ENCODE peak calls at places on chromosomes 1 and 21, in eight cellular contexts. S is upper lobe of left lung, I is stomach, F is thyroid gland, E is breast epithelium, D is Peyer's patch, Z is uterus, R is right lobe of liver. P is an unnamed sample. For H3K27me3, the result is how much of the 10 kb centered on the place peaks cover.

GRCh38 chr1:213994888-213995287 is 7.1 kb downstream of the PROX1 start:
- DNase-seq in S (no peak), I (no peak), F (peak), E (no peak), D (no peak), Z (no peak), R (no peak), P (no peak)

GRCh38 chr21:15928196-15928595 is 198.4 kb downstream of the USP25 start:
- DNase-seq in S (no peak), I (no peak), F (no peak), E (no peak), D (no peak), Z (no peak), R (no peak), P (no peak)

GRCh38 chr1:233843523-233844204 is 60.8 kb upstream of the SLC35F3 start:
- DNase-seq in S (no peak), I (no peak), F (no peak), E (no peak), D (no peak), Z (no peak), R (no peak), P (no peak)

GRCh38 chr1:54001620-54002019 is 16.4 kb downstream of the LDLRAD1 start:
- DNase-seq in S (no peak), I (peak), F (peak), E (no peak), D (no peak), Z (no peak), R (peak), P (no peak)

GRCh38 chr1:211198111-211198510 is 61.1 kb upstream of the RCOR3 start:
- DNase-seq in S (no peak), I (no peak), F (no peak), E (no peak), D (no peak), Z (no peak), R (no peak), P (no peak)

GRCh38 chr1:17244826-17245740 is 3.8 kb upstream of the PADI3 start:
- DNase-seq in S (no peak), I (no peak), F (no peak), E (no peak), D (no peak), Z (no peak), R (no peak), P (no peak)

GRCh38 chr21:45367402-45368351 is 37.3 kb upstream of the COL18A1 start:
- DNase-seq in S (no peak), I (no peak), F (no peak), E (no peak), D (no peak), Z (no peak), R (no peak), P (no peak)

GRCh38 chr21:34801519-34802132 is 132.8 kb downstream of the CLIC6 start:
- DNase-seq in S (no peak), I (no peak), F (peak), E (no peak), D (no peak), Z (no peak), R (no peak), P (no peak)

GRCh38 chr1:47231314-47232186 is 475 bp downstream of the TAL1 start:
- DNase-seq in S (peak), I (no peak), F (no peak), E (no peak), D (no peak), Z (no peak), R (no peak), P (no peak)

GRCh38 chr1:206658264-206658980 is 23.1 kb downstream of the DYRK3 start:
- DNase-seq in S (peak), I (peak), F (peak), E (no peak), D (peak), Z (no peak), R (no peak), P (no peak)

GRCh38 chr1:44839561-44839960 is 3.5 kb downstream of the PTCH2 start:
- DNase-seq in S (no peak), I (no peak), F (no peak), E (no peak), D (no peak), Z (no peak), R (no peak), P (no peak)

GRCh38 chr21:32572574-32573420 is 12.5 kb downstream of the TCP10L start:
- DNase-seq in S (no peak), I (peak), F (no peak), E (peak), D (no peak), Z (no peak), R (no peak), P (no peak)

GRCh38 chr1:9235123-9235513 is 544 bp downstream of the H6PD start:
- DNase-seq in S (peak), I (peak), F (peak), E (no peak), D (no peak), Z (no peak), R (peak), P (no peak)

GRCh38 chr1:58786927-58787245 is 3.0 kb upstream of the JUN start:
- DNase-seq in S (no peak), I (no peak), F (no peak), E (no peak), D (no peak), Z (no peak), R (no peak), P (no peak)

GRCh38 chr1:34500451-34500850 is 254.4 kb upstream of the GJB5 start:
- DNase-seq in S (no peak), I (no peak), F (peak), E (no peak), D (no peak), Z (no peak), R (no peak), P (no peak)

DNA sequence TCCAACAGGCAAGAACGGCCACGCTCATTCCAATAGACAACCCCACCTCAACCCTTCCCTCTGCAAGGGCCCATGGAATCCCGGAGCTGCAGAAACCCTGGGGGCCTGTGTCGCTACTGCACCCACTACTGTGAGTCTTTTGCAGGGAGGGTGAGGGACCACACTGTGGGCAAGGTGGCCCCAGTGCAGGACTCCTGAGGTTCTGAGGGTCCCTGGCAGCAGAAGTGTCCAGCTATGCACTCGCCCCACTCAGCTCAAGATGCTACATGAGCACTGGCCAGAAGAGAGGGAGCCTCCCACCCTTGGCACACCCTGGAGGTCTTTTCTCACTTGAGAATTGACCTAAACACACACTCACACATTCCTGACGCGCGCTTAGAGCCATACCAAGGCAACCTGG is 2.1 kb upstream of the PAX7 start:
- DNase-seq in S (no peak), I (no peak), F (no peak), E (no peak), D (no peak), Z (no peak), R (no peak), P (no peak)
- H3K27me3 ChIP-seq in S (under half), I (half or more), F (under half), E (half or more), D (under half), Z (under half), R (under half), P (half or more)

GRCh38 chr1:14759843-14760242 is 161.4 kb downstream of the KAZN start:
- DNase-seq in S (no peak), I (no peak), F (no peak), E (no peak), D (no peak), Z (no peak), R (no peak), P (no peak)

GRCh38 chr1:14756617-14757259 is 158.3 kb downstream of the KAZN start:
- DNase-seq in S (no peak), I (no peak), F (no peak), E (no peak), D (no peak), Z (no peak), R (no peak), P (no peak)

GRCh38 chr1:14758962-14759361 is 160.5 kb downstream of the KAZN start:
- DNase-seq in S (no peak), I (no peak), F (no peak), E (no peak), D (no peak), Z (no peak), R (no peak), P (no peak)

GRCh38 chr1:14757260-14757625 is 158.8 kb downstream of the KAZN start:
- DNase-seq in S (no peak), I (no peak), F (no peak), E (no peak), D (no peak), Z (no peak), R (no peak), P (no peak)

DNA sequence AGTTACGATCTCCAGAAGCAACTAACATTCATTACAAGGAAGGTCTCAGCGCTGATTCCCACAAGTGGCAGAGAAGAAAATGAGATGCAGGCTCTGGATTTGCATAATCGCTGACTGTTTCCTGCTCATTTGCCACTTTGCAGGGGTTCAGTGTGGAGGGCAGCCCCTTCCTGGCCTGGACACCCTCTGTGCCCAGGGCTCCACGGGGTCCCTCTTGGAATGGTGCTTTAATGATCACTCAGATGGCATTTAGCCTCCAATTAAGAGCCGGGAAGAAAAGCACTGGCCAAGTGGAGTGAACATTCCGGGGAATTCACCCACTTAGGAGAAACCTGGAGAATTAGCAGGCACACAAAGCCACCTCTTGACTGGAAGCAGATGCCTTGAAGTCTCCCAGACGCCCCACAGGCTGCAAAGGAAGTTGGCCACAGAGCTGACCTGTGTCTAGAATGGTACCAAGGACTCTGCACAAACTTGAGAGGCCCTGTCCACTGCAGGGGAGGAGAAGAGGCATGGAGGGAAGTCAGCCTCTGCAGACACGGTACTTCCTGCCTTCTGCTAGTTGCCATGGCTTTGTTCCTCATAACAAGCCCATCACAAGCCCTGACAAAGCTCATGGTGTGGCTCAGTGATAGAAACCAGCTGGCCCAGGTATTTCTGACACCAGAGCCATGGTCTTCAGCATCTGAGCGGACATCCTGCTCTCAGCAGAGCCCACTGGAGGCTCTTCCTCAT is 157.2 kb downstream of the KAZN start:
- DNase-seq in S (no peak), I (no peak), F (peak), E (no peak), D (no peak), Z (no peak), R (no peak), P (no peak)
- TF ChIP-seq POLR2A in S (no peak), I (no peak), F (no peak), E (no peak), D (no peak), Z (no peak), R (no peak), P (no peak)

GRCh38 chr21:42663200-42663483 is 9.7 kb downstream of the PDE9A start:
- DNase-seq in S (no peak), I (no peak), F (no peak), E (no peak), D (no peak), Z (no peak), R (no peak), P (no peak)

GRCh38 chr21:42662430-42663199 is 9.2 kb downstream of the PDE9A start:
- DNase-seq in S (no peak), I (no peak), F (no peak), E (no peak), D (no peak), Z (no peak), R (no peak), P (no peak)

GRCh38 chr21:42663860-42664535 is 10.6 kb downstream of the PDE9A start:
- DNase-seq in S (no peak), I (no peak), F (no peak), E (no peak), D (no peak), Z (no peak), R (no peak), P (no peak)

GRCh38 chr21:42660118-42660470 is 6.7 kb downstream of the PDE9A start:
- DNase-seq in S (no peak), I (no peak), F (no peak), E (no peak), D (no peak), Z (no peak), R (no peak), P (no peak)

GRCh38 chr21:42661688-42662429 is 8.4 kb downstream of the PDE9A start:
- DNase-seq in S (no peak), I (no peak), F (no peak), E (no peak), D (no peak), Z (no peak), R (no peak), P (no peak)
- H3K27me3 ChIP-seq in S (under half), I (under half), F (under half), E (under half), D (under half), Z (under half), R (under half), P (under half)

DNA sequence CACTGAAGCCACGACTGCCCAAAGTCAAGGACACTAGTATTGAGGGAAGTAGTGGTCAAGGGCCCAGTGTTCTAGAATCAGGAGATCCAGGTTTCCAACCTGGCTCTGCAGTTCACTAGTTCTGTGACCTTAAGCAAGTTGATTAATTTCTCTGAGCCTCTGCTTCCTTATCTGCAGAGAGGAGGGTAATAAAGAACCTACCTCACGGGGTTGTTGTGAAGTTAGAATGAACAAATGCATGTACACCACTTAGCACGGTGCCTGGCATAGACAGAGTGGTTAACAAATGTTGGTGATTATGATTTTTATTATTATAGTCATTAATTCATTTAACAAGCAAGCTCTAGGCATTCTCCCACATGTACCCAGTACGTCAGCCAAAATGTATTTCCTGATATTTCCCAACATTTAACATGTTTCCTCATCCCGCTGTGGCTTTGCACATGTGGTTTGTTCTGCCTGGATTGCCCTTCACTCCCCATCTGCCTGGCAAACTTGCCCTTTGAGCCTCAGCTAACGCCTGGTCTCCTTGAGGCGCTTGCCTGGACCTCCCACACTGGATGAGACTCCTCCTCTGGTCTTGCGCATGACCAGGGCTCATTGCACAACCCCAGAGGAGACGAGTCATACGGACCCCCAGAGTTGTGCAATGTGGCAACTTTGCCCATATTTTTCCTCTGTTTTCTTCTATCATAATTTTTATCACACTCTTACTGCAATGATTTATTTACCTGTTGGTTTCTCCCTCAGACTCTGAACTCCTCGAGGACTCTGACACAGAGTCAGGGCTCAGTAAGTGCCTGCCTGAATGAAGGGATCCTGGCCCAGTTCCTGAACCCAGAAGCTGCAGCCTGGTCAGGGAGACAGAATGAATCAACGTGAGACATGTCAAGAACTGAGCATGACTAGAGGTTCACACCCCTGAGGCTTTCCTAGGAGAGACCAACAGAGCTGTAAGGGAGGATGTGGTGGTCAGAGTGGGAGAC is 20.7 kb upstream of the MFSD2A start:
- DNase-seq in S (peak), I (peak), F (peak), E (no peak), D (peak), Z (peak), R (peak), P (peak)
- TF ChIP-seq POLR2A in S (peak), I (no peak), F (no peak), E (no peak), D (peak), Z (no peak), R (no peak), P (no peak)

GRCh38 chr1:38789498-38790169 is 69.9 kb downstream of the RRAGC start:
- DNase-seq in S (no peak), I (no peak), F (no peak), E (no peak), D (no peak), Z (no peak), R (no peak), P (no peak)
- H3K27me3 ChIP-seq in S (under half), I (under half), F (under half), E (under half), D (under half), Z (under half), R (under half), P (under half)

P was measured in esophagus squamous epithelium.